ENCODE peak calls at places on chromosomes 1 and 21, in eight cellular contexts. I is IMR-90, Z is ovary, Q is uterus, U is GM12878, E is NB4, P is K562, V is HCT116. J is an unnamed sample.

GRCh38 chr1:7561331-7561921 is 209.7 kb upstream of the VAMP3 start:
- DNase-seq in P (peak), U (no peak), V (no peak), I (peak), Z (no peak), Q (no peak), E (peak), J (no peak)

GRCh38 chr1:220990417-220991337 is 111.4 kb downstream of the HLX start:
- DNase-seq in E (peak), P (peak), U (no peak), Z (no peak), V (peak), I (peak), Q (no peak), J (no peak)

GRCh38 chr1:236862615-236863211 is 67.6 kb downstream of the MTR start:
- DNase-seq in P (no peak), E (no peak), Q (no peak), I (no peak), U (no peak), Z (no peak), V (no peak), J (no peak)

GRCh38 chr1:19309123-19309813 is 2.7 kb downstream of the AKR7A2 start:
- DNase-seq in Z (no peak), E (no peak), P (no peak), V (no peak), U (no peak), Q (no peak), I (peak), J (no peak)

GRCh38 chr1:177871633-177872562 is 98.0 kb downstream of the SEC16B start:
- DNase-seq in P (no peak), Z (no peak), V (no peak), I (no peak), E (no peak), U (no peak), Q (no peak), J (no peak)

GRCh38 chr1:14142397-14143095 is 442.6 kb downstream of the PRDM2 start:
- DNase-seq in I (no peak), U (no peak), E (no peak), V (no peak), P (no peak), Z (no peak), Q (no peak), J (no peak)

GRCh38 chr1:59688976-59689375 is 125.8 kb upstream of the HOOK1 start:
- DNase-seq in Z (no peak), U (no peak), Q (no peak), P (no peak), I (no peak), E (peak), V (no peak), J (no peak)

GRCh38 chr1:152495066-152495675 is 15.4 kb upstream of the LCE5A start:
- DNase-seq in Q (no peak), E (peak), I (no peak), U (no peak), V (no peak), P (peak), Z (no peak), J (no peak)

GRCh38 chr1:43634729-43635128 is 15.2 kb upstream of the KDM4A start:
- DNase-seq in V (no peak), E (no peak), P (peak), U (no peak), I (no peak), Z (no peak), Q (no peak), J (no peak)

GRCh38 chr21:36183144-36183795 is 26.6 kb downstream of the DOP1B start:
- DNase-seq in Z (no peak), I (no peak), U (no peak), P (no peak), V (no peak), E (peak), Q (no peak), J (no peak)

GRCh38 chr1:54588377-54588776 is 34.9 kb downstream of the FAM151A start:
- DNase-seq in U (no peak), V (no peak), P (no peak), E (no peak), Z (no peak), I (no peak), Q (no peak), J (no peak)

GRCh38 chr1:59814901-59815825 is at the start of gene HOOK1:
- DNase-seq in Z (no peak), U (no peak), E (no peak), V (no peak), Q (no peak), P (no peak), I (no peak), J (no peak)

GRCh38 chr1:53602376-53602775 is 136.6 kb downstream of the GLIS1 start:
- DNase-seq in E (no peak), U (no peak), Q (no peak), Z (no peak), V (no peak), P (no peak), I (no peak), J (no peak)

GRCh38 chr21:29371464-29371863 is 72.7 kb downstream of the BACH1 start:
- DNase-seq in P (no peak), U (no peak), Q (no peak), I (no peak), Z (no peak), V (no peak), E (no peak), J (no peak)

GRCh38 chr1:14653461-14653960 is 55.0 kb downstream of the KAZN start:
- DNase-seq in P (no peak), U (no peak), Z (no peak), E (no peak), Q (no peak), V (no peak), I (no peak), J (no peak)

GRCh38 chr1:23930861-23931471 is 17.8 kb upstream of the CNR2 start:
- DNase-seq in V (no peak), E (no peak), Q (no peak), U (no peak), I (peak), P (no peak), Z (no peak), J (no peak)

GRCh38 chr1:57839067-57839466 is 415.2 kb upstream of the DAB1 start:
- DNase-seq in P (no peak), Z (no peak), I (no peak), V (no peak), Q (no peak), E (no peak), U (no peak), J (no peak)

GRCh38 chr21:25571726-25572121 is 35.6 kb downstream of the MRPL39 start:
- DNase-seq in P (no peak), I (no peak), E (no peak), U (no peak), Z (no peak), V (no peak), Q (no peak), J (no peak)

GRCh38 chr21:42429856-42430255 is 26.2 kb downstream of the UBASH3A start:
- DNase-seq in I (no peak), V (no peak), P (no peak), Z (no peak), E (no peak), Q (no peak), U (no peak), J (no peak)

GRCh38 chr21:42242611-42243010 is 23.7 kb downstream of the ABCG1 start:
- DNase-seq in Z (no peak), I (no peak), Q (no peak), U (no peak), P (no peak), E (no peak), V (no peak), J (no peak)

GRCh38 chr21:46442938-46443337 is 15.8 kb upstream of the DIP2A start:
- DNase-seq in P (peak), Q (no peak), Z (no peak), U (no peak), V (no peak), E (peak), I (no peak), J (no peak)

GRCh38 chr21:29904359-29905282 is 35.2 kb downstream of the GRIK1 start:
- DNase-seq in E (no peak), P (no peak), U (no peak), V (no peak), I (no peak), Q (no peak), Z (no peak), J (no peak)

GRCh38 chr21:42841156-42841915 is 38.0 kb downstream of the WDR4 start:
- DNase-seq in V (no peak), P (peak), Q (peak), Z (no peak), I (no peak), E (no peak), U (no peak), J (no peak)

GRCh38 chr1:191662746-191663145 is 495.5 kb upstream of the RGS18 start:
- DNase-seq in I (no peak), P (no peak), V (no peak), Z (no peak), E (no peak), Q (no peak), U (no peak), J (no peak)

GRCh38 chr1:92711473-92712165 is 73.3 kb downstream of the EVI5 start:
- DNase-seq in U (no peak), Q (no peak), E (no peak), Z (no peak), V (no peak), I (no peak), P (no peak), J (no peak)

GRCh38 chr1:113255728-113256347 is 134.5 kb upstream of the MAGI3 start:
- DNase-seq in Q (no peak), E (no peak), I (no peak), U (no peak), P (no peak), Z (no peak), V (no peak), J (peak)

GRCh38 chr1:83995649-83996048 is 3.3 kb downstream of the TTLL7 start:
- DNase-seq in E (no peak), Z (no peak), U (no peak), I (no peak), V (no peak), Q (no peak), P (no peak), J (no peak)

GRCh38 chr1:40393173-40393572 is 19.6 kb downstream of the SMAP2 start:
- DNase-seq in U (no peak), I (no peak), V (no peak), P (no peak), Z (no peak), E (peak), Q (no peak), J (no peak)

GRCh38 chr1:86972262-86972661 is 57.8 kb downstream of the HS2ST1 start:
- DNase-seq in V (no peak), U (no peak), I (no peak), Z (no peak), E (no peak), Q (no peak), P (no peak), J (no peak)

DNA sequence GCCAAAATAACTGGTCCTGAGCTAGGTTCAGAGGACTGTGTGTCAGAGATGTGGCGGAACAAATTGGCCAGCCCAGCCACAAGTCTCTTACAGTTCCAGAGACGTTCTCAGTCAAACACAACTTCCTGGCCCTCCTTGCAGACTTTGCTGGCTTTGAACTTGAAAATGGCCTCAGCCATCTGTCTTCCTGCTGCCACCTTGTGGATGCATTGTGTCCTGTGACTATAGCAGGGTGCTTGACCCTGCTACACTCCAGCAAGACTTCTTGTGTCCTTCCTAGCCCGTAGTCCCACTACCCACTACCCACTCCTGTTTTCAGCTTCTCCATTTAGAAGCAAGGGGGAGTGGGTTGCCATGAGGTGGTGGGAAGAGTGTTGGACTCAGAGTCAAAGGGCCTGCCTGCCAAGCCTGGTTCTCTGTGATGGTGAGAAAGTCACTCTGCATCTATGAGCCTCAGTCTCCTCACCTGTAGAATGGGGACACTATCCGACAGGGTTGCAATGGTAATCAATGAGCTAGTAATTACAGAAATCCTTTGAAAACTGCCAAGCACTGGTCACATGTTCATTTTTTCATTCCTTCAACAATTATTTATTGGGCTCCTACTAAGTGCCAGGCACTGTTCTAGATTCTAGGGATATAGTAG is 109.9 kb downstream of the IGSF21 start:
- DNase-seq in U (no peak), P (peak), E (peak), I (peak), Z (no peak), V (peak), Q (no peak), J (no peak)
- TF ChIP-seq CTCF in U (peak), P (peak), E (peak), I (no peak), Z (no peak), V (peak), Q (no peak), J (no peak)

GRCh38 chr1:119046429-119047039 is 58.4 kb upstream of the TBX15 start:
- DNase-seq in Z (peak), V (no peak), I (peak), E (no peak), Q (peak), U (no peak), P (no peak), J (peak)
- TF ChIP-seq POLR2A in Z (no peak), V (no peak), I (no peak), E (no peak), Q (no peak), U (no peak), P (no peak), J (no peak)

DNA sequence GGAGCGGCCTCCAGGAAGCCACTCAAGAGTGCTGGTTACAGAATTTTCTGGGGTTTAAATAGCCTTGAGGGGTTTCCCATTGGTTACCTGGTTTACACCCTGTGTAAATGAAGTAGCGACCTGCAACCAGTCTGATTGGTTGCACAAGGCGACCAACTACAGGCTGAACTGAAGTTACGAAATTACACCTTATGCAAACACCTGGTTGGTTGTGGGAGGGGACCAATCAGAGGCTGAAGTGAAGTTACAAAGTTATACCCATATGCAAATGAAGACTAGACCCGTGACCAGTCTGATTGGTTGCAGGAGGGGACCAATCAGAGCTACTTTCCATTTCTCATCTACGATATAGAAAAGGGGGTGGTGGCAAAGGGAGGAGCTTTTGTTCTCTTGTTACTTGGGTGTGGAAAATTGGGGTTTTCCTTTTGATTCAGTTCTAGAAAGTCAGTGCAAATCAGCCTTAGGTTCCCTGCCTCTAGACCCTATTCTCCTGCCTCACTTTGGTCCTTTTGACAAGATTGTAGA is 22.2 kb upstream of the C1orf174 start:
- DNase-seq in P (peak), Z (no peak), Q (no peak), U (peak), E (peak), V (no peak), I (no peak), J (no peak)
- H3K4me3 ChIP-seq in P (no peak), Z (no peak), Q (no peak), U (no peak), E (no peak), V (no peak), I (peak), J (no peak)

DNA sequence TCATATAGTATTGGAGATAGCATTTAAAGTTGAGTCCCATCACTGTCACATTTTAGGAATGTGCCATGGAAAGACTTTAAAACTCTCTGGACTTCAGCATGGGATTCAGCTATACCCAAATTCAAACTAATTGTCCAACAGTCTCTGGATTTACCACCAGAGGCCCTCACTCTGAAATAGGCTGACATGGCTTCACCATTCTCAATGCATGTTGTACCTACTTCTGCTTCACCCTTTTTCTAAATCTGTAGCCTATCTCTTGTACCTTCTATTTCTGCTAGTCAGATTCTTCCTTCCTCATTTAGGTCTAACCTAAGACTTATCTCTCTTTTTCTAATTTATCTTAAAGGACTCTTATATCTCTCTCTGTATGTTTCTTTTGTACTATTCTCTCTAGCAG is 512.7 kb upstream of the ZRANB2 start:
- DNase-seq in P (no peak), E (peak), Q (no peak), I (peak), U (no peak), Z (no peak), V (no peak), J (no peak)
- TF ChIP-seq CTCF in P (no peak), E (no peak), Q (no peak), I (no peak), U (no peak), Z (no peak), V (no peak), J (no peak)

DNA sequence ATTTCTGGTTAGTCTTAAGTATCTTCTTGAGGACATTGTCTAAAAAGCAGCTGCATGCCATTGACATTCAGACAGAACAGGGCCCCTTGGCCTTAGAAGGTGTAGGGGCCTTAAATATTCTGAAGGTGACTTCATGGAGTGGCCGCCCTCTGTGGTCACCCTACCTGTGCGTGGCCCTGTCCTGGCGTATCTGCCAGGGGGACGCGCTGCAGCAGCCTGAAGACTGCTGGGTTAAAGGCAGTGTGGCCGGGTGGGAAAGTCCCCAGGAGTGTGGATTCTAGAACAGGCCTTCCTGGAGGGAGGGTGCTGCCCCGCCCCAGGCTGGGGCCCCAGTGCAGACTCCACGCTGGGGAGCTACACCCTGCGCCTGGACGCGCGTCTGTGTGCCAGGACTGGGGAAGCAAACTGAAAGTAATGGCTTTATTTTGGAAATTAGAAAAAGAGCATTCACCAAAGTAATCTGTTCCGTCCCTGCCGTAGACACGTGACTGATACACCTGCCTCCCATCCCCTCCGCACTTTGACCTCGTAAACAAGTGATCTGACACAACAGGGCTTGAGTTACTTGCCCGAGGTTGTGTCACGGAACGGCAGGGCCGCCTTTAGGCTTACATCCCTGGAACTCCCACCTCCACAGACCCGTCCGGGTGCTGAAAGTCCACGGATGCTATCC is 1.8 kb downstream of the AGPAT3 start:
- DNase-seq in Q (no peak), U (peak), E (no peak), P (peak), I (no peak), Z (no peak), V (no peak), J (no peak)
- TF ChIP-seq POLR2A in Q (no peak), U (peak), E (no peak), P (no peak), I (no peak), Z (no peak), V (no peak), J (no peak)

GRCh38 chr1:15885701-15886612 is 38.5 kb downstream of the SPEN start:
- DNase-seq in P (peak), V (peak), U (peak), I (peak), Z (peak), Q (peak), E (peak), J (peak)
- H3K4me3 ChIP-seq in P (peak), V (peak), U (peak), I (peak), Z (peak), Q (peak), E (peak), J (no peak)